ENCODE peak calls at places on chromosomes 7 and 10, in seven cellular contexts. G, V, J, I, B, R and W are unnamed samples.

GRCh38 chr10:32947586-32947985 is 10.4 kb downstream of the ITGB1 start:
- DNase-seq in J (no peak), B (no peak), G (no peak), I (no peak), R (no peak), V (no peak), W (no peak)

GRCh38 chr7:106563466-106564150 is 97.3 kb downstream of the CCDC71L start:
- DNase-seq in J (peak; percentile 65), B (no peak), I (no peak), G (no peak), R (no peak), V (no peak), W (no peak)

GRCh38 chr10:435397-435796 is 254.1 kb downstream of the DIP2C start:
- DNase-seq in I (no peak), B (no peak), J (no peak), G (no peak), V (no peak), R (no peak), W (no peak)

GRCh38 chr7:123573371-123573770 is 15.8 kb upstream of the NDUFA5 start:
- DNase-seq in G (no peak), B (no peak), R (no peak), V (no peak), J (no peak), I (no peak), W (no peak)

GRCh38 chr7:42605381-42605780 is 306.5 kb downstream of the C7orf25 start:
- DNase-seq in J (no peak), G (no peak), I (no peak), V (no peak), B (no peak), R (no peak), W (no peak)

GRCh38 chr10:31605846-31606543 is 287.0 kb downstream of the ZEB1 start:
- DNase-seq in V (no peak), I (no peak), B (no peak), J (no peak), R (no peak), G (no peak), W (no peak)

GRCh38 chr7:148524479-148525173 is 65.9 kb upstream of the C7orf33 start:
- DNase-seq in I (no peak), V (no peak), J (no peak), B (no peak), R (no peak), G (no peak), W (no peak)

GRCh38 chr10:71766717-71767419 is 6.5 kb downstream of the VSIR start:
- DNase-seq in J (peak; percentile 92), G (peak; percentile 76), V (peak; percentile 87), R (peak; percentile 95), B (no peak), I (no peak), W (peak; percentile 97)

GRCh38 chr7:30396379-30396778 is 82.2 kb downstream of the NOD1 start:
- DNase-seq in B (no peak), G (no peak), R (no peak), V (no peak), J (no peak), I (no peak), W (no peak)

GRCh38 chr10:17229016-17229716 is 1.1 kb downstream of the VIM start:
- DNase-seq in R (peak; percentile 93), J (peak; percentile 59), V (peak; percentile 91), G (peak; percentile 69), B (peak; percentile 69), I (no peak), W (peak; percentile 59)

GRCh38 chr7:18337425-18337824 is 158.1 kb upstream of the HDAC9 start:
- DNase-seq in R (no peak), V (no peak), I (no peak), J (no peak), B (no peak), G (no peak), W (no peak)

GRCh38 chr7:105024734-105025133 is 10.7 kb downstream of the KMT2E start:
- DNase-seq in J (no peak), I (no peak), R (no peak), V (no peak), G (no peak), B (no peak), W (no peak)

GRCh38 chr10:77580500-77580899 is 57.1 kb downstream of the KCNMA1 start:
- DNase-seq in I (no peak), B (no peak), G (no peak), V (no peak), R (peak; percentile 72), J (no peak), W (no peak)

GRCh38 chr10:42488416-42488815 is 150.0 kb downstream of the ZNF33B start:
- DNase-seq in G (no peak), I (no peak), B (no peak), R (no peak), V (no peak), J (no peak), W (peak; percentile 15)

GRCh38 chr10:95266674-95267095 is 24.1 kb downstream of the PDLIM1 start:
- DNase-seq in V (no peak), I (peak; percentile 39), J (peak; percentile 65), B (no peak), G (peak; percentile 60), R (no peak), W (peak; percentile 60)

GRCh38 chr7:71454981-71455380 is 323.0 kb downstream of the GALNT17 start:
- DNase-seq in J (no peak), B (no peak), V (no peak), I (no peak), R (no peak), G (no peak), W (no peak)

GRCh38 chr7:149598721-149599308 is 101.2 kb upstream of the ZNF746 start:
- DNase-seq in J (peak; percentile 46), B (no peak), V (no peak), R (no peak), G (peak; percentile 49), I (peak; percentile 25), W (peak; percentile 15)

GRCh38 chr10:17984056-17984455 is 32.3 kb downstream of the SLC39A12 start:
- DNase-seq in B (no peak), V (no peak), G (no peak), R (no peak), I (peak; percentile 5), J (no peak), W (no peak)

GRCh38 chr7:129783097-129783919 is 169.5 kb downstream of the UBE2H start:
- DNase-seq in R (no peak), G (no peak), I (no peak), V (no peak), B (no peak), J (peak; percentile 24), W (no peak)

GRCh38 chr7:126776506-126776905 is 476.2 kb downstream of the GRM8 start:
- DNase-seq in J (no peak), B (no peak), R (no peak), I (no peak), G (no peak), V (no peak), W (no peak)

GRCh38 chr10:13758302-13758701 is 171.5 kb downstream of the PRPF18 start:
- DNase-seq in G (no peak), R (no peak), J (peak; percentile 66), V (no peak), I (no peak), B (no peak), W (no peak)

GRCh38 chr10:122646511-122647382 is 52.9 kb downstream of the C10orf120 start:
- DNase-seq in V (no peak), G (no peak), R (peak; percentile 23), B (no peak), I (no peak), J (no peak), W (no peak)

GRCh38 chr10:88979153-88979562 is 11.4 kb upstream of the FAS start:
- DNase-seq in G (no peak), B (no peak), V (no peak), R (no peak), J (peak; percentile 70), I (no peak), W (peak; percentile 56)

GRCh38 chr7:143145-143751 is 49.1 kb upstream of the FAM20C start:
- DNase-seq in R (no peak), I (no peak), V (no peak), G (no peak), J (no peak), B (no peak), W (no peak)

GRCh38 chr7:143811-144453 is 48.4 kb upstream of the FAM20C start:
- DNase-seq in G (no peak), I (peak; percentile 58), V (no peak), B (no peak), R (no peak), J (no peak), W (no peak)

GRCh38 chr7:144454-144826 is 47.9 kb upstream of the FAM20C start:
- DNase-seq in B (no peak), V (no peak), G (no peak), J (no peak), I (no peak), R (no peak), W (no peak)

GRCh38 chr7:140996-141395 is 51.4 kb upstream of the FAM20C start:
- DNase-seq in V (no peak), G (no peak), J (no peak), B (no peak), R (no peak), I (no peak), W (no peak)

DNA sequence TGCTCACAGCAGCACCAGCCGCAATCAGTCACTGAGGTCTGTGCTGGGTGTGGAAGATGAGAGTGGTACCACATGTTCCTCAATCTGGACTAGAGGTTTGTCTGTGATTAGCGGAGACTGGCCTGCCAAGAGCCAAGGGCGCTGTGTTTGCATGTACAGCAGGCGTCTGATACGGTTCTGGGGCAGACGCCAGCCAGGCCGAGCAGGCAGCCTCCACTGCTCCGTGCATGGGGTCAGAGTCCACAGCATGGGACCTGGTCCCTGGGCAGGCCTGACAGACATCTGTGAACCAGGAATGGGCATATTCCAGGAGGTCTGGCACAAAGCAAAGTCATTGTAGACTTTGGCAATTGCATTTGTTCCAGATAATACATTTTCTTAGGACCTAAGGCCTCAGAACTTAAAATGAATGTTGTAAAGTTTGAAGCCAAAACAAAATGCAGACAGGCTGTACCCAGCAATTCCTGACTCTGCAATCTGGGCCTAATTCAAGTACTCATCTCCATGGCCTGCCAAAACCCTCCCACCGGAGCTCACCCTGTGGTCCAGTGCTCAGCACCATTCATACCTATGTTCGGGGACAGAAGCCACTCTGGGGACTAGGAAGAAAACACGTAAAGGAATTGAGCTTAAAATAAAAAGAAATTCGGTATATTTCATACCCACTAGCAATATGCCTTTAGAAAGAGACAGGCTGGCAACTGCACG is 50.0 kb upstream of the FAM20C start:
- DNase-seq in G (no peak), I (no peak), V (no peak), J (no peak), R (peak; percentile 84), B (no peak), W (no peak)
- TF ChIP-seq POLR2A in G (no peak), I (no peak), V (no peak), J (no peak), R (peak; percentile 10), B (no peak), W (no peak)

GRCh38 chr10:113453351-113453750 is 99.5 kb upstream of the HABP2 start:
- DNase-seq in G (no peak), J (no peak), R (no peak), B (no peak), I (no peak), V (no peak), W (no peak)
- TF ChIP-seq POLR2A in G (no peak), J (no peak), R (no peak), B (no peak), I (no peak), V (no peak), W (no peak)

GRCh38 chr7:141776374-141776773 is at the start of gene TAS2R4:
- DNase-seq in V (no peak), G (no peak), R (no peak), J (no peak), B (no peak), I (no peak), W (no peak)
- TF ChIP-seq POLR2A in V (no peak), G (no peak), R (no peak), J (no peak), B (no peak), I (no peak), W (no peak)

GRCh38 chr7:116232920-116233319 is 22.6 kb downstream of the TES start:
- DNase-seq in V (no peak), J (no peak), G (no peak), R (no peak), B (no peak), I (no peak), W (no peak)
- TF ChIP-seq POLR2A in V (no peak), J (no peak), G (no peak), R (no peak), B (no peak), I (no peak), W (no peak)